ENCODE peak calls at places on chromosome 17, in seven cellular contexts. Z, G, R, D, E, Y and X are unnamed samples.

GRCh38 chr17:18033442-18034099 is 5.4 kb downstream of the ATPAF2 start:
- DNase-seq in Z (no peak), G (peak), R (peak), D (no peak), E (no peak), Y (peak), X (peak)

GRCh38 chr17:50213026-50214015 is 11.9 kb upstream of the COL1A1 start:
- DNase-seq in Z (no peak), G (no peak), R (peak), D (no peak), E (no peak), Y (no peak), X (peak)

GRCh38 chr17:6000426-6000825 is 69.8 kb upstream of the WSCD1 start:
- DNase-seq in Z (no peak), G (no peak), R (no peak), D (no peak), E (no peak), Y (no peak), X (no peak)

GRCh38 chr17:43840814-43841213 is 6.2 kb upstream of the CD300LG start:
- DNase-seq in Z (no peak), G (no peak), R (no peak), D (no peak), E (no peak), Y (no peak), X (peak)

GRCh38 chr17:73399056-73399455 is 87.3 kb upstream of the CDC42EP4 start:
- DNase-seq in Z (no peak), G (no peak), R (no peak), D (no peak), E (no peak), Y (no peak), X (no peak)

GRCh38 chr17:44522883-44523671 is 19.9 kb upstream of the GPATCH8 start:
- DNase-seq in Z (peak), G (no peak), R (peak), D (peak), E (peak), Y (peak), X (peak)

GRCh38 chr17:53527473-53527872 is 295.3 kb upstream of the KIF2B start:
- DNase-seq in Z (no peak), G (no peak), R (no peak), D (no peak), E (no peak), Y (no peak), X (peak)

GRCh38 chr17:47301161-47301560 is 22.6 kb upstream of the EFCAB13 start:
- DNase-seq in Z (no peak), G (no peak), R (peak), D (no peak), E (no peak), Y (no peak), X (no peak)

GRCh38 chr17:75703591-75703990 is 17.7 kb upstream of the ITGB4 start:
- DNase-seq in Z (no peak), G (no peak), R (no peak), D (no peak), E (no peak), Y (no peak), X (no peak)

GRCh38 chr17:73342549-73343167 is 30.9 kb upstream of the CDC42EP4 start:
- DNase-seq in Z (no peak), G (no peak), R (no peak), D (no peak), E (no peak), Y (no peak), X (no peak)

GRCh38 chr17:45325810-45326209 is 9.0 kb upstream of the MAP3K14 start:
- DNase-seq in Z (no peak), G (no peak), R (no peak), D (peak), E (no peak), Y (no peak), X (no peak)

GRCh38 chr17:8610558-8610957 is 20.0 kb downstream of the MYH10 start:
- DNase-seq in Z (no peak), G (no peak), R (no peak), D (no peak), E (no peak), Y (no peak), X (no peak)
- H3K27ac ChIP-seq in Z (peak), G (no peak), R (no peak), D (peak), E (peak), Y (no peak), X (no peak)

GRCh38 chr17:81959362-81960129 is 1.4 kb downstream of the NOTUM start:
- DNase-seq in Z (peak), G (no peak), R (peak), D (peak), E (peak), Y (peak), X (peak)
- H3K4me3 ChIP-seq in Z (peak), G (no peak), R (no peak), D (peak), E (no peak), Y (no peak), X (peak)

DNA sequence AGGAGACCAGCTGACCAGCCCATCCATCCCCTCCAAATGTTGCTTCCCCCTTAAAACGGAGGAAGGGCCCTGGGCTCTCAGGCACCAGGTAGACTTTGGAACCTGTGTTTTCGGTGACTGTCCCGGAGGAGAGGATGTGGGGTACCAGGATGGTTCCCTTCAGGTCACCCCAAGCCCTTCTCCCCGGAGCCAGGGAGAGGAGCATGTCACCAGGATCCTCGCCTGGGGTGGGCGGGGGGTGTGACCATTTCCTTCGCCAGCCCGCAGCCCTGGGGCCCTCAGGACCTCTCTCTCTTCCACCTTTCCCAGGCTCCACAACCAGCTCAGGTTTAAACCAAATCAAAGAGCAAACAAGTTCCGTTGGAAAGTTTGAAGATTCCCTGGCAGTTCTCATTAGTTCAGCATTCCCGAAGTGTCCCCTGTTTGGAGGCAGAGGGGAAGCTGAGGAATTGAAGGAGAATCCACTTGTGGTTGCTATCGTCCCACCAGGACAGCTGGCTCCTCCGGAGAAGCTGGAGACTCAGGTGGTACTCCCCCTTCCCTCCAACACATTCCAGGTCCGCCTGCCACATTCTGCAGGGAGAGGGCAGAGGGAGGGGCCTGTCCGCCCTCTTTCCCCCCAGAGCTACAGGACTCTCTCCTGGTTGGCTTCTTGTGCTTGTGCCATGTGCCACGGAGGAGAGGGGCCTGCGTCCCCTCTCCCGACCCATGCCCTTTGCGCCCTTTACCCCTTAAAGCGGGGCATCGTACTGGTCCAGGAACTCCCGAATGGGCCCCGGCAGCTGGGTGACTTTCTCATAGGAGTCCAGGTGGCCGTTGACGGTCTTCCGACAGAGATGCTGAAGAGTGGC is 2.0 kb downstream of the SOCS3 start:
- DNase-seq in Z (no peak), G (no peak), R (no peak), D (no peak), E (no peak), Y (no peak), X (peak)
- H3K27ac ChIP-seq in Z (peak), G (peak), R (peak), D (peak), E (no peak), Y (peak), X (no peak)

GRCh38 chr17:69418535-69418934 is 4.0 kb downstream of the MAP2K6 start:
- DNase-seq in Z (no peak), G (no peak), R (no peak), D (no peak), E (no peak), Y (no peak), X (no peak)
- H3K4me3 ChIP-seq in Z (no peak), G (no peak), R (no peak), D (no peak), E (no peak), Y (no peak), X (no peak)